ENCODE peak calls at places on chromosomes 2 and 18, in four cellular contexts. F is hepatocyte, E is mammary epithelial cell, T is choroid plexus epithelial cell. V is an unnamed sample.
A peak's percentile ranks its signal among the peaks of the same experiment; 100 is the strongest.

GRCh38 chr2:132943829-132944228 is 273.8 kb upstream of the LYPD1 start:
- DNase-seq in E (no peak), F (no peak), T (peak; percentile 59), V (peak; percentile 47)

GRCh38 chr2:165758276-165758675 is 35.8 kb downstream of the GALNT3 start:
- DNase-seq in T (no peak), F (no peak), E (no peak), V (peak; percentile 62)

GRCh38 chr2:6073260-6074141 is 381.3 kb downstream of the SOX11 start:
- DNase-seq in F (peak; percentile 22), E (no peak), T (peak; percentile 75), V (no peak)

GRCh38 chr2:183594150-183594549 is 469.9 kb downstream of the NUP35 start:
- DNase-seq in F (no peak), E (no peak), T (no peak), V (no peak)

GRCh38 chr2:241560883-241561474 is 2.4 kb downstream of the BOK start:
- DNase-seq in F (no peak), E (no peak), T (no peak), V (no peak)

GRCh38 chr2:81483254-81483653 is 1178.7 kb upstream of the LRRTM1 start:
- DNase-seq in T (no peak), E (no peak), F (no peak), V (no peak)

GRCh38 chr2:226354434-226354833 is 445.2 kb downstream of the IRS1 start:
- DNase-seq in T (peak; percentile 46), F (peak; percentile 9), E (no peak), V (peak; percentile 7)

GRCh38 chr18:46411862-46412690 is 244.9 kb downstream of the LOXHD1 start:
- DNase-seq in E (peak; percentile 18), F (no peak), T (peak; percentile 85), V (no peak)

GRCh38 chr2:234606906-234607305 is 110.0 kb upstream of the ARL4C start:
- DNase-seq in F (no peak), E (no peak), T (no peak), V (no peak)

GRCh38 chr2:233418761-233419625 is 64.7 kb downstream of the DGKD start:
- DNase-seq in T (peak; percentile 53), F (no peak), E (no peak), V (no peak)

GRCh38 chr2:233416706-233417105 is 62.4 kb downstream of the DGKD start:
- DNase-seq in E (no peak), T (peak; percentile 44), F (no peak), V (no peak)

GRCh38 chr2:233417282-233417681 is 63.0 kb downstream of the DGKD start:
- DNase-seq in E (no peak), F (no peak), T (no peak), V (no peak)

GRCh38 chr2:233419626-233420431 is 65.5 kb downstream of the DGKD start:
- DNase-seq in F (no peak), T (peak; percentile 26), E (peak; percentile 39), V (no peak)

GRCh38 chr2:233418052-233418760 is 63.9 kb downstream of the DGKD start:
- DNase-seq in T (no peak), F (no peak), E (no peak), V (no peak)
- H3K4me3 ChIP-seq in T (no peak overlapping the region), F (no peak overlapping the region), E (no peak overlapping the region), V (no peak overlapping the region)

DNA sequence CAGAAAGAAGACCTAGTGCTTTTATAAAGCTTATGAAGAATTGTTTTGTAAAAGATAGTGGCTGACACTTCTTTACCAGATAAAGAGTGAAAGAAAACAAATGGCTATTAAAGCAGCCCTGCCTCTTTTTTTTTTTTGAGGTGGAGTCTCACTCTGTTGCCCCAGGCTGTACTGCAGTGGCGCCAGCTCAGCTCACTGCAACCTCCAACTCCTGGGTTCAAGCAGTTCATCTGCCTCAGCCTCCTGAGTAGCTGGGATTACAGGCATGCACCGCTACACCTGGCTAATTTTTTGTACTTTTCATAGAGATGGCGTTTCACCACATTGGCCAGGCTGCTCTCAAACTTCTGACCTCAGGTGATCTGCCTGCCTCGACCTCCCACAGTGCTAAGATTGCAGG is 12.9 kb downstream of the ARPC2 start:
- DNase-seq in F (no peak), E (peak; percentile 82), T (peak; percentile 25), V (peak; percentile 64)
- H3K4me3 ChIP-seq in F (no peak overlapping the region), E (no peak overlapping the region), T (no peak overlapping the region), V (no peak overlapping the region)

DNA sequence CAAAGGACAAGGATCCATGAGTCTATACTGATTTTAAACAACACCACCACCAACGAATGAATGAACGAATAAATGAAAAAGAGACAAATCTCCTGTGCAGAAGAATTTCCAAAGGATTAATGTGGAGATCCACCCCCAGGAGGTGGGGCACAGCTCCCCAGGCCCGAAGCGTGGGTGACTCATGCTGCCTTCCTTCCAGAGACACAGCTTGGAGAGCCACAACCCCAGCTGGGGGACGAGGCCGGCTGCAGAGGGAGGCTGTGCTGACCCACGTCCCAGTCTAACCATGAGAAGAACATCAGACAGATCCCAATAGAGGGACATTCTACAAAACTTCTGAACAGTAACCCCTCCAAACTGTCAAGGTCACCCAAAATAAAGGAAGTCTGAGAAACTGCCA is 557.3 kb upstream of the SALL3 start:
- DNase-seq in E (no peak), F (no peak), T (no peak), V (no peak)
- H3K4me3 ChIP-seq in E (no peak overlapping the region), F (no peak overlapping the region), T (no peak overlapping the region), V (no peak overlapping the region)

GRCh38 chr2:31136732-31137131 is 1.5 kb downstream of the GALNT14 start:
- DNase-seq in E (no peak), T (no peak), F (no peak), V (peak; percentile 60)
- H3K4me3 ChIP-seq in E (peak overlapping the region; percentile 71), T (no peak overlapping the region), F (no peak overlapping the region), V (peak overlapping the region; percentile 55)

GRCh38 chr2:176130917-176131616 is 1.6 kb downstream of the HOXD8 start:
- DNase-seq in E (no peak), F (no peak), T (no peak), V (no peak)

GRCh38 chr2:176133366-176133765 is 3.9 kb downstream of the HOXD8 start:
- DNase-seq in E (no peak), F (no peak), T (no peak), V (peak; percentile 19)

GRCh38 chr2:176134045-176134444 is 4.5 kb downstream of the HOXD8 start:
- DNase-seq in T (no peak), F (no peak), E (no peak), V (peak; percentile 38)

GRCh38 chr2:176131617-176132396 is 2.3 kb downstream of the HOXD8 start:
- DNase-seq in E (no peak), T (no peak), F (no peak), V (peak; percentile 22)

DNA sequence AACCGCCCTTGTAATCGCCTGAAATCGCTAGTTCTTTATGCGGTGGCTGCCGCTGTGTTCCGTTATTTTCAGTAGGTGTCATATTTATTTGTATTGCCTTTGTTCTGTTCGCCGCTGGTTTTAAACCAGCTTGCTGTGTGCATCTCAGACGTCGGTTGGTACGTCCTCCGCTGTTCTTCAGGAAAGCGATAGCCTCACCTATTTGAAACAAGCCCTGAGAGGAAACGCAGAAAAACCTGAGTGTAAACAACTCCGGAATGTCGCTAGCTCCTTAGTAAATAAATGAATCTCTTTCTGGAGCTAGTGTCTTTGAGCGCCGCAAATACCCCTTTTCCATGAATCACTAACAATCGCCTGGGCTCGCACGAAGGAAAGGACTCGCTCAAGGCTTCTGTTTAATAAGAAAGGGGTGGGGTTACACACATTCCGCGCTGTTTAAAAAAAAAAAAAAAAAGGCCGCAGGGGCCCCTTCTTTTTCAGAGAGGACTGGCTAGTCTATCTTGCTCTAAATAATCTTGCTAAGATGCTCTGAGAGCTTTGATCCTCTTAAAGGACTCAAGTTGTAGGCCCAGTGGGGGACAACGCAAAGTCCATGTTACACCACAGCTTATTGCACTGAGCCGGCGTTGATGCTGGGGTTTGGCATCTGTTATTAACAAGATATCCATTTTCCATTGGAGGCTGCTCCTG is 3.0 kb downstream of the HOXD8 start:
- DNase-seq in T (peak; percentile 18), F (no peak), E (no peak), V (peak; percentile 83)
- H3K4me3 ChIP-seq in T (peak overlapping the region; percentile 30), F (no peak overlapping the region), E (no peak overlapping the region), V (peak overlapping the region; percentile 62)

V was measured in A673.